ENCODE peak calls at places on chromosomes 12 and 14, in eight cellular contexts. E, C, M, X, F, P, L and H are unnamed samples.

GRCh38 chr14:68561531-68562007 is 231.3 kb downstream of the ZFP36L1 start:
- DNase-seq in E (no peak), C (no peak), M (no peak), X (no peak), F (no peak), P (no peak), L (no peak), H (no peak)

GRCh38 chr12:546265-546919 is 86.7 kb downstream of the B4GALNT3 start:
- DNase-seq in E (no peak), C (no peak), M (no peak), X (no peak), F (no peak), P (no peak), L (no peak), H (no peak)

GRCh38 chr12:101740980-101741379 is 1.7 kb upstream of the SYCP3 start:
- DNase-seq in E (no peak), C (no peak), M (no peak), X (no peak), F (no peak), P (no peak), L (no peak), H (no peak)

GRCh38 chr12:80662586-80662985 is 44.8 kb upstream of the MYF6 start:
- DNase-seq in E (no peak), C (no peak), M (no peak), X (no peak), F (no peak), P (no peak), L (no peak), H (no peak)

GRCh38 chr12:91988571-91988970 is 157.1 kb downstream of the BTG1 start:
- DNase-seq in E (no peak), C (no peak), M (no peak), X (no peak), F (no peak), P (no peak), L (no peak), H (no peak)

GRCh38 chr12:38502016-38502415 is 185.4 kb downstream of the ALG10B start:
- DNase-seq in E (no peak), C (no peak), M (peak), X (no peak), F (no peak), P (no peak), L (no peak), H (no peak)

GRCh38 chr12:112303004-112303403 is 79.2 kb downstream of the HECTD4 start:
- DNase-seq in E (no peak), C (no peak), M (peak), X (peak), F (no peak), P (no peak), L (no peak), H (no peak)

GRCh38 chr12:104974626-104975290 is 11.4 kb upstream of the NOPCHAP1 start:
- DNase-seq in E (no peak), C (no peak), M (peak), X (no peak), F (peak), P (no peak), L (no peak), H (no peak)

GRCh38 chr14:67480011-67480410 is 8.5 kb downstream of the TMEM229B start:
- DNase-seq in E (peak), C (no peak), M (no peak), X (no peak), F (peak), P (no peak), L (no peak), H (no peak)

GRCh38 chr14:68892961-68893360 is 86.1 kb downstream of the ACTN1 start:
- DNase-seq in E (no peak), C (no peak), M (no peak), X (no peak), F (no peak), P (no peak), L (no peak), H (no peak)

DNA sequence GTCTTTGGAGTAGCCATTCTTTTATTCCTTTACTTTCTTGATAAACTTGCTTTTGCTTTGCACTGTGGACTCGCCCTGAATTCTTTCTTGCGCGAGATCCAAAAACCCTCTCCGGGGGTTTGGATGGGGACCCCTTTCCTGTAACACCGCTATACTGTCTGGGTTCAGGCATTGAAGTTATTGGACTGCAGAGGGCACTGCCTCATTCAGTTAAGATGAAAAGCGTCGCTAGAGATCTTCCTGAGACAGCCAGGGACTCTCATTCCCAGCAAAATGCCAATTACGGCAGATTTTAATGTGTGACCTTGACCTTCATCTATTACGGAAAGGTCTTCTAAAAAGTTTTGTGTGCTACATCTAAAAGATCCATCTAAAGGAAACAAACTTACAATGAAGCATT is 17.3 kb upstream of the RIMKLB start:
- DNase-seq in E (no peak), C (no peak), M (no peak), X (no peak), F (no peak), P (no peak), L (no peak), H (no peak)
- TF ChIP-seq CTCF in E (peak), C (no peak), M (peak), X (no peak), F (no peak), P (no peak), L (no peak), H (no peak)

GRCh38 chr12:53232641-53233538 is 881 bp upstream of the RARG start:
- DNase-seq in E (no peak), C (peak), M (peak), X (no peak), F (peak), P (peak), L (no peak), H (no peak)

GRCh38 chr12:53235164-53235563 is 3.2 kb upstream of the RARG start:
- DNase-seq in E (no peak), C (no peak), M (no peak), X (no peak), F (no peak), P (no peak), L (no peak), H (no peak)

GRCh38 chr12:53231859-53232640 is at the start of gene RARG:
- DNase-seq in E (no peak), C (peak), M (peak), X (no peak), F (peak), P (peak), L (no peak), H (peak)

GRCh38 chr12:53234236-53234635 is 2.2 kb upstream of the RARG start:
- DNase-seq in E (peak), C (no peak), M (no peak), X (no peak), F (no peak), P (no peak), L (no peak), H (no peak)

GRCh38 chr12:53233671-53234091 is 1.7 kb upstream of the RARG start:
- DNase-seq in E (no peak), C (no peak), M (no peak), X (no peak), F (no peak), P (no peak), L (no peak), H (no peak)
- H3K4me3 ChIP-seq in E (no peak), C (no peak), M (no peak), X (no peak), F (no peak), P (no peak), L (no peak), H (no peak)

GRCh38 chr12:67434653-67435375 is 165.7 kb downstream of the CAND1 start:
- DNase-seq in E (no peak), C (peak), M (peak), X (peak), F (no peak), P (no peak), L (no peak), H (peak)

GRCh38 chr12:67437011-67437410 is 167.9 kb downstream of the CAND1 start:
- DNase-seq in E (no peak), C (no peak), M (no peak), X (no peak), F (no peak), P (no peak), L (no peak), H (no peak)

GRCh38 chr12:67439611-67440010 is 170.5 kb downstream of the CAND1 start:
- DNase-seq in E (no peak), C (no peak), M (no peak), X (no peak), F (no peak), P (no peak), L (no peak), H (no peak)

GRCh38 chr12:67433393-67434175 is 164.4 kb downstream of the CAND1 start:
- DNase-seq in E (no peak), C (no peak), M (peak), X (no peak), F (no peak), P (no peak), L (no peak), H (no peak)

GRCh38 chr12:67436230-67436629 is 167.1 kb downstream of the CAND1 start:
- DNase-seq in E (no peak), C (no peak), M (peak), X (no peak), F (no peak), P (no peak), L (no peak), H (no peak)
- TF ChIP-seq CTCF in E (no peak), C (no peak), M (no peak), X (no peak), F (no peak), P (no peak), L (no peak), H (no peak)

GRCh38 chr12:55965240-55965639 is 602 bp downstream of the PMEL start:
- DNase-seq in E (no peak), C (no peak), M (no peak), X (no peak), F (no peak), P (no peak), L (no peak), H (no peak)
- H3K4me3 ChIP-seq in E (no peak), C (no peak), M (no peak), X (no peak), F (no peak), P (no peak), L (no peak), H (no peak)

GRCh38 chr14:57865450-57866198 is at the start of gene SLC35F4:
- DNase-seq in E (peak), C (no peak), M (no peak), X (no peak), F (no peak), P (peak), L (no peak), H (no peak)
- TF ChIP-seq CTCF in E (no peak), C (no peak), M (no peak), X (no peak), F (no peak), P (no peak), L (no peak), H (no peak)

GRCh38 chr12:106581543-106582263 is 1.1 kb upstream of the RFX4 start:
- DNase-seq in E (no peak), C (no peak), M (no peak), X (no peak), F (no peak), P (peak), L (no peak), H (no peak)

GRCh38 chr12:106582264-106582591 is 576 bp upstream of the RFX4 start:
- DNase-seq in E (no peak), C (no peak), M (no peak), X (no peak), F (no peak), P (no peak), L (no peak), H (no peak)

GRCh38 chr12:106584104-106585064 is 1.6 kb downstream of the RFX4 start:
- DNase-seq in E (no peak), C (no peak), M (no peak), X (no peak), F (no peak), P (no peak), L (no peak), H (no peak)

GRCh38 chr12:106583578-106584103 is 837 bp downstream of the RFX4 start:
- DNase-seq in E (no peak), C (no peak), M (no peak), X (no peak), F (no peak), P (no peak), L (no peak), H (no peak)

DNA sequence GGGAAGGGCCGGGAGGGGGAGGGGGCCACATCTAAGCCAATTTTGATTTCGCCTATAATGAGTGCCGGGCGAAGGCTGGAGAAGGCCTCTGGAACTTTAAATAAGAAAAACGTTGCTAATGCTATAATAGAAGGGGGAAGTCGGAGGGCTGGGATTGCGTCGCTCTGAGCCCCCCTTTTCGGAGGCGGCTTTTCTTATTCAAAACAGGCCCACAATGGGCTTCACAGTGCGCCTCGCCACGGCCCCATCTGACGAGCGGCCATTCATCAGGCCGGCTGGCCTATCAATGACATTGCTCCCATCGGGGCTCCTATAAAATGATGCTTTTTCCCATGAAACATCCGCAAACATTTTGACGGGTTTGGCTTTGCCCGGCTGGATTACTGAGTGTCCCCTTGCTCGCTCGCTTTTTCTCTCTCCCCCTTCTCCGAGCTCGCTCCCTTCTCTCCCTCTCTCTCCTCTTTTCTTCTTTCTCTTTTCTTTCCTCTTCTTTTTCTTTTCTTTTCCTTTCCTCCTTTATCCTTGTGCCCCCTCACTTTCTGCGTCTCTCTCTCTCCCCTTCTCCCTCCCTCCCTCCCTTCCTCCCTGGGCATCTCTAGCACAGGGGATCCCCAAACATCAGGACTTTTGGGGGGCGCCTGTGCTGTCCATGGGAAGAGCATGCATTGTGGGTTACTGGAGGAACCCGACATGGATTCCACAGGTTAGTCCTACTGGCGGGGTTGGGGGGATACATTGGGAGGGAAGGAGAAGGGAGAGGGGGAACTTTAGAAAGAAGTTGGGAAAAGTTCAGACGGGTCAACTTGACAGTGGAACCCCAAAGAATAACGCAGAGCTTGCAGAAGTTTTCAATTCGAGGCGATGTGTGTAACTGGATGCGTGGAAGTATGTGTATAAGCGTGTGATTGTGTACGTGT is at the start of gene RFX4:
- DNase-seq in E (no peak), C (no peak), M (no peak), X (no peak), F (no peak), P (no peak), L (no peak), H (no peak)
- H3K4me3 ChIP-seq in E (no peak), C (peak), M (no peak), X (peak), F (peak), P (no peak), L (peak), H (peak)

DNA sequence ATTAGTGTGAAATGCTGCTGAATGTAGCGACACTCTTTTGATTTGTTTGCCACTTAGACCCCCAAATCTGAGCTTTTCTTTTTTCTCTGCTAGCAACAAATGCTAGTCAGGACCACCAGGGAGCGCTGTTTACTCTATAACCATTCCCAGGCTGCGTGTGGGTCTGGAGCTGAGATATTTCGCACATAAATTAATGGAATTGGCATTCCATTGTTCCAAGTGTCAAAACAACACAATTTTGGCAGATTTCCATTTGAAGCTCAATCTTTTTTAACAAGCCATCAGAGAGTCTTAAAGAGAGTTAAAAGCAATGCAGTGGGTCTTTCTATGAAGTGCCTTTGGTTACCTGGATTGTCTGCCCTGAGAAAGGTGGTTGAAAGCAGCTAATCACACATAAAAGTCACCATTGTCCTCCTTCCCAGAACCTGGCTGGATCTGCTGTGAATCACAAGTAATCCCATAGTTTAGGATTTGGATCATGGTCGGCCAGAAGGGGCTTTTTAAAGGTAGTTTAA is 7.4 kb upstream of the TMEM132C start:
- DNase-seq in E (peak), C (peak), M (peak), X (no peak), F (no peak), P (peak), L (no peak), H (no peak)
- TF ChIP-seq CTCF in E (peak), C (peak), M (peak), X (no peak), F (peak), P (peak), L (peak), H (no peak)

GRCh38 chr12:93911436-93911835 is 234.3 kb downstream of the CRADD start:
- DNase-seq in E (no peak), C (no peak), M (no peak), X (no peak), F (no peak), P (no peak), L (no peak), H (no peak)

GRCh38 chr12:93912086-93912733 is 235.0 kb downstream of the CRADD start:
- DNase-seq in E (no peak), C (no peak), M (no peak), X (no peak), F (no peak), P (no peak), L (no peak), H (no peak)

GRCh38 chr12:93915411-93915810 is 233.0 kb upstream of the PLXNC1 start:
- DNase-seq in E (no peak), C (no peak), M (no peak), X (no peak), F (no peak), P (no peak), L (no peak), H (no peak)

GRCh38 chr12:93918262-93918661 is 230.1 kb upstream of the PLXNC1 start:
- DNase-seq in E (no peak), C (no peak), M (peak), X (no peak), F (no peak), P (no peak), L (no peak), H (no peak)

GRCh38 chr12:93913845-93914244 is 234.5 kb upstream of the PLXNC1 start:
- DNase-seq in E (no peak), C (no peak), M (no peak), X (no peak), F (no peak), P (no peak), L (no peak), H (no peak)
- H3K4me3 ChIP-seq in E (no peak), C (no peak), M (no peak), X (no peak), F (no peak), P (no peak), L (no peak), H (no peak)

GRCh38 chr14:102427642-102428041 is 64.9 kb downstream of the TECPR2 start:
- DNase-seq in E (no peak), C (no peak), M (no peak), X (no peak), F (no peak), P (no peak), L (no peak), H (no peak)
- TF ChIP-seq CTCF in E (no peak), C (no peak), M (no peak), X (no peak), F (no peak), P (no peak), L (no peak), H (no peak)